ENCODE peak calls at places on chromosomes 4 and X, in six cellular contexts. One of them, this sample, is unnamed.

GRCh38 chrX:17411189-17411588 is 36.2 kb downstream of the NHS start:
- DNase-seq in OCI-LY7: no peak
- DNase-seq in adipocyte: no peak
- DNase-seq in colonic mucosa: no peak
- DNase-seq in GM12865: no peak
- DNase-seq in H7: no peak
- DNase-seq in this sample: no peak

GRCh38 chr4:121484633-121485032 is 103.8 kb upstream of the QRFPR start:
- DNase-seq in H7: peak; percentile 40
- DNase-seq in GM12865: peak; percentile 58
- DNase-seq in colonic mucosa: no peak
- DNase-seq in adipocyte: peak; percentile 61
- DNase-seq in OCI-LY7: peak; percentile 28
- DNase-seq in this sample: peak; percentile 43

GRCh38 chrX:119579414-119579813 is 5.1 kb downstream of the UBE2A start:
- DNase-seq in H7: no peak
- DNase-seq in OCI-LY7: peak; percentile 21
- DNase-seq in colonic mucosa: no peak
- DNase-seq in GM12865: no peak
- DNase-seq in adipocyte: no peak
- DNase-seq in this sample: no peak

GRCh38 chr4:183438458-183439113 is 5.8 kb upstream of the CDKN2AIP start:
- DNase-seq in GM12865: no peak
- DNase-seq in colonic mucosa: peak; percentile 68
- DNase-seq in OCI-LY7: no peak
- DNase-seq in H7: no peak
- DNase-seq in adipocyte: peak; percentile 29
- DNase-seq in this sample: peak; percentile 45

GRCh38 chr4:10161840-10162239 is 45.2 kb upstream of the WDR1 start:
- DNase-seq in adipocyte: no peak
- DNase-seq in GM12865: no peak
- DNase-seq in OCI-LY7: no peak
- DNase-seq in colonic mucosa: no peak
- DNase-seq in H7: no peak
- DNase-seq in this sample: no peak

GRCh38 chr4:7190668-7191545 is 1.4 kb upstream of the SORCS2 start:
- DNase-seq in OCI-LY7: no peak
- DNase-seq in H7: peak; percentile 13
- DNase-seq in adipocyte: no peak
- DNase-seq in colonic mucosa: no peak
- DNase-seq in GM12865: no peak
- DNase-seq in this sample: no peak

GRCh38 chr4:16643852-16644251 is 254.6 kb downstream of the LDB2 start:
- DNase-seq in OCI-LY7: no peak
- DNase-seq in GM12865: no peak
- DNase-seq in H7: no peak
- DNase-seq in adipocyte: no peak
- DNase-seq in colonic mucosa: no peak
- DNase-seq in this sample: no peak

GRCh38 chrX:121858867-121859647 is 811.6 kb downstream of the GLUD2 start:
- DNase-seq in H7: no peak
- DNase-seq in adipocyte: no peak
- DNase-seq in GM12865: no peak
- DNase-seq in colonic mucosa: no peak
- DNase-seq in OCI-LY7: no peak
- DNase-seq in this sample: no peak

GRCh38 chr4:15003891-15004700 is 1.8 kb downstream of the CPEB2 start:
- DNase-seq in H7: peak; percentile 64
- DNase-seq in adipocyte: peak; percentile 52
- DNase-seq in GM12865: peak; percentile 63
- DNase-seq in OCI-LY7: peak; percentile 72
- DNase-seq in colonic mucosa: peak; percentile 46
- DNase-seq in this sample: no peak

GRCh38 chrX:132092439-132093065 is 35.3 kb downstream of the FRMD7 start:
- DNase-seq in OCI-LY7: peak; percentile 51
- DNase-seq in H7: peak; percentile 76
- DNase-seq in GM12865: peak; percentile 70
- DNase-seq in colonic mucosa: peak; percentile 52
- DNase-seq in adipocyte: peak; percentile 85
- DNase-seq in this sample: peak; percentile 43

GRCh38 chr4:81052119-81053068 is 21.9 kb downstream of the BMP3 start:
- DNase-seq in H7: peak; percentile 15
- DNase-seq in colonic mucosa: peak; percentile 86
- DNase-seq in GM12865: peak; percentile 91
- DNase-seq in OCI-LY7: peak; percentile 99
- DNase-seq in adipocyte: peak; percentile 83
- DNase-seq in this sample: peak; percentile 66

GRCh38 chrX:15721911-15722310 is 16.2 kb upstream of the CA5B start:
- DNase-seq in GM12865: no peak
- DNase-seq in OCI-LY7: no peak
- DNase-seq in colonic mucosa: no peak
- DNase-seq in H7: no peak
- DNase-seq in adipocyte: peak; percentile 82
- DNase-seq in this sample: no peak

GRCh38 chrX:120752431-120753128 is 122.7 kb upstream of the C1GALT1C1 start:
- DNase-seq in H7: no peak
- DNase-seq in adipocyte: no peak
- DNase-seq in GM12865: no peak
- DNase-seq in OCI-LY7: peak; percentile 50
- DNase-seq in colonic mucosa: no peak
- DNase-seq in this sample: no peak

GRCh38 chr4:132334081-132334480 is 815.0 kb upstream of the PCDH10 start:
- DNase-seq in GM12865: no peak
- DNase-seq in H7: no peak
- DNase-seq in colonic mucosa: no peak
- DNase-seq in adipocyte: peak; percentile 18
- DNase-seq in OCI-LY7: no peak
- DNase-seq in this sample: no peak

GRCh38 chr4:128388352-128388630 is 100.7 kb upstream of the PGRMC2 start:
- DNase-seq in H7: no peak
- DNase-seq in GM12865: no peak
- DNase-seq in colonic mucosa: no peak
- DNase-seq in OCI-LY7: no peak
- DNase-seq in adipocyte: no peak
- DNase-seq in this sample: no peak

GRCh38 chr4:176193898-176194297 is 1.5 kb downstream of the SPATA4 start:
- DNase-seq in adipocyte: peak; percentile 35
- DNase-seq in colonic mucosa: no peak
- DNase-seq in OCI-LY7: no peak
- DNase-seq in H7: no peak
- DNase-seq in GM12865: peak; percentile 9
- DNase-seq in this sample: no peak

GRCh38 chrX:20116087-20116574 is 576 bp downstream of the MAP7D2 start:
- DNase-seq in H7: peak; percentile 73
- DNase-seq in colonic mucosa: no peak
- DNase-seq in GM12865: no peak
- DNase-seq in OCI-LY7: no peak
- DNase-seq in adipocyte: no peak
- DNase-seq in this sample: no peak

GRCh38 chr4:52081216-52081615 is 30.1 kb downstream of the SPATA18 start:
- DNase-seq in GM12865: no peak
- DNase-seq in H7: no peak
- DNase-seq in adipocyte: peak; percentile 56
- DNase-seq in colonic mucosa: no peak
- DNase-seq in OCI-LY7: no peak
- DNase-seq in this sample: no peak

GRCh38 chr4:183797445-183798248 is 107.5 kb upstream of the STOX2 start:
- DNase-seq in H7: peak; percentile 85
- DNase-seq in adipocyte: peak; percentile 32
- DNase-seq in OCI-LY7: no peak
- DNase-seq in GM12865: no peak
- DNase-seq in colonic mucosa: peak; percentile 28
- DNase-seq in this sample: no peak

GRCh38 chrX:140433582-140433981 is 71.3 kb downstream of the SOX3 start:
- DNase-seq in H7: no peak
- DNase-seq in GM12865: no peak
- DNase-seq in colonic mucosa: no peak
- DNase-seq in adipocyte: no peak
- DNase-seq in OCI-LY7: no peak
- DNase-seq in this sample: no peak

GRCh38 chr4:52006887-52007286 is 13.3 kb downstream of the LRRC66 start:
- DNase-seq in GM12865: no peak
- DNase-seq in adipocyte: no peak
- DNase-seq in OCI-LY7: no peak
- DNase-seq in colonic mucosa: no peak
- DNase-seq in H7: no peak
- DNase-seq in this sample: no peak

GRCh38 chrX:51406688-51407519 is 74.3 kb downstream of the NUDT10 start:
- DNase-seq in GM12865: no peak
- DNase-seq in H7: peak; percentile 26
- DNase-seq in colonic mucosa: no peak
- DNase-seq in adipocyte: no peak
- DNase-seq in OCI-LY7: no peak
- DNase-seq in this sample: no peak

GRCh38 chrX:48579259-48579658 is 5.0 kb downstream of the RBM3 start:
- DNase-seq in GM12865: no peak
- DNase-seq in OCI-LY7: no peak
- DNase-seq in H7: peak; percentile 16
- DNase-seq in colonic mucosa: no peak
- DNase-seq in adipocyte: no peak
- DNase-seq in this sample: no peak
- H3K4me3 ChIP-seq in GM12865: no peak overlapping the region
- H3K4me3 ChIP-seq in OCI-LY7: no peak overlapping the region
- H3K4me3 ChIP-seq in H7: no peak overlapping the region
- H3K4me3 ChIP-seq in colonic mucosa: no peak overlapping the region
- H3K4me3 ChIP-seq in adipocyte: no peak overlapping the region
- H3K4me3 ChIP-seq in this sample: no peak overlapping the region

GRCh38 chr4:40059362-40059761 is 2.7 kb downstream of the N4BP2 start:
- DNase-seq in GM12865: no peak
- DNase-seq in H7: no peak
- DNase-seq in adipocyte: no peak
- DNase-seq in OCI-LY7: no peak
- DNase-seq in colonic mucosa: no peak
- DNase-seq in this sample: no peak

GRCh38 chr4:40058121-40058520 is 1.5 kb downstream of the N4BP2 start:
- DNase-seq in H7: peak; percentile 38
- DNase-seq in colonic mucosa: no peak
- DNase-seq in OCI-LY7: no peak
- DNase-seq in GM12865: no peak
- DNase-seq in adipocyte: no peak
- DNase-seq in this sample: no peak

GRCh38 chr4:40057540-40058091 is 966 bp downstream of the N4BP2 start:
- DNase-seq in OCI-LY7: peak; percentile 88
- DNase-seq in GM12865: peak; percentile 94
- DNase-seq in H7: peak; percentile 79
- DNase-seq in adipocyte: peak; percentile 97
- DNase-seq in colonic mucosa: peak; percentile 90
- DNase-seq in this sample: peak; percentile 91

GRCh38 chr4:40056722-40057539 is at the start of gene N4BP2:
- DNase-seq in H7: peak; percentile 94
- DNase-seq in colonic mucosa: peak; percentile 86
- DNase-seq in OCI-LY7: peak; percentile 92
- DNase-seq in GM12865: peak; percentile 88
- DNase-seq in adipocyte: peak; percentile 93
- DNase-seq in this sample: peak; percentile 31

DNA sequence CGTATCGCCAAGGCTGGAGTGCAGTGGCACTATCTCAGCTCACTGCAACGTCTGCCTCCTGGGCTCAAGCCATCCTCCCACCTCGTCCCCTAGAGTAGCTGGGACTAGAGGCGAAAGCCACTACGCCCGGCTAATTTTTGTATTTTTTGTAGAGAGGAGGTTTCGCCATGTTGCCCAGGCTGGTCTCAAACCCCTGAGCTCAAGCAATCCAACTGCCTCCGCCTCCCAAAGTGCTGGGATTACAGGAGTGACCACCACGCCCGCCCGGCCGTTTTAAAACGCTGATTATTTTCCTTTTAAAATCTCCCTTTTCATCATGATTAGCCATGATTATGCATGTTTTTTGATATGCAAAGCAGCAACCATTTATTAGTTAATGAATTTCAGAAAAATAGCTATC is 2.2 kb downstream of the N4BP2 start:
- DNase-seq in colonic mucosa: no peak
- DNase-seq in OCI-LY7: no peak
- DNase-seq in GM12865: no peak
- DNase-seq in adipocyte: no peak
- DNase-seq in H7: no peak
- DNase-seq in this sample: no peak
- H3K4me3 ChIP-seq in colonic mucosa: no peak overlapping the region
- H3K4me3 ChIP-seq in OCI-LY7: peak overlapping the region; percentile 79
- H3K4me3 ChIP-seq in GM12865: no peak overlapping the region
- H3K4me3 ChIP-seq in adipocyte: peak overlapping the region; percentile 89
- H3K4me3 ChIP-seq in H7: no peak overlapping the region
- H3K4me3 ChIP-seq in this sample: peak overlapping the region; percentile 72

DNA sequence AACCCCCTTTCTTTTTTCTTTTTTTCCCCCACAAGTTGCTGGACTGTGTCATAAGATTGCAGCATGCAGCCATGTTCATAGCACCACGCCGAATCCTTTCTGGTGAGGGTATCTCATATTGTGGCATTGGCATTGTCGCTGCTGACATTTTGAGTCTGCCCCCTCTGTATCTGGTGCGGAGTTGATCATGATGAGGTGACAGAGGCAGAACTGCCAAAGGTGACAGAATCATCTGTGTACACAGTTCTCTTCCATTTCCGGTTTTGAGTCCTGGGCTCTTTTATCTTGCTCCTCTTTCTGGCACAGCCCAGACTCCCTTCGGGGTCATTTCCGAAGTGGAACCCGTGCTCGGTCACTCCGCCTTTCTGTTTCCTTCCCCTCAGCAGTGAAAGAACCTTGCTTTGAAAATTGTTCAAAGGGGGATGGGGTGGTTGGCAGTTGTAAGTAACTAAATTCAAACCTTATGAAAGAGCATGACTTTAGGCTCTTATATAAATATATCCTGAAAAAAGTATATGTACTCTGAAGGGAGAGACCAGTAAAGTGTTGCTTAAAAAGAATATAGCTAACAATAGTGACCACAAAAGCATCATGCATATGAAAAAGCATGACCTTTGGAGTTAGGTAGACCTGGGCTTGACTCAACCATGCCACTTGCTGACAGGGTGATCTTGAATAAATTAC is 55.0 kb upstream of the BMP2K start:
- DNase-seq in H7: no peak
- DNase-seq in colonic mucosa: peak; percentile 36
- DNase-seq in GM12865: peak; percentile 62
- DNase-seq in adipocyte: no peak
- DNase-seq in OCI-LY7: peak; percentile 40
- DNase-seq in this sample: no peak
- H3K4me3 ChIP-seq in H7: no peak overlapping the region
- H3K4me3 ChIP-seq in colonic mucosa: no peak overlapping the region
- H3K4me3 ChIP-seq in GM12865: no peak overlapping the region
- H3K4me3 ChIP-seq in adipocyte: no peak overlapping the region
- H3K4me3 ChIP-seq in OCI-LY7: no peak overlapping the region
- H3K4me3 ChIP-seq in this sample: no peak overlapping the region

DNA sequence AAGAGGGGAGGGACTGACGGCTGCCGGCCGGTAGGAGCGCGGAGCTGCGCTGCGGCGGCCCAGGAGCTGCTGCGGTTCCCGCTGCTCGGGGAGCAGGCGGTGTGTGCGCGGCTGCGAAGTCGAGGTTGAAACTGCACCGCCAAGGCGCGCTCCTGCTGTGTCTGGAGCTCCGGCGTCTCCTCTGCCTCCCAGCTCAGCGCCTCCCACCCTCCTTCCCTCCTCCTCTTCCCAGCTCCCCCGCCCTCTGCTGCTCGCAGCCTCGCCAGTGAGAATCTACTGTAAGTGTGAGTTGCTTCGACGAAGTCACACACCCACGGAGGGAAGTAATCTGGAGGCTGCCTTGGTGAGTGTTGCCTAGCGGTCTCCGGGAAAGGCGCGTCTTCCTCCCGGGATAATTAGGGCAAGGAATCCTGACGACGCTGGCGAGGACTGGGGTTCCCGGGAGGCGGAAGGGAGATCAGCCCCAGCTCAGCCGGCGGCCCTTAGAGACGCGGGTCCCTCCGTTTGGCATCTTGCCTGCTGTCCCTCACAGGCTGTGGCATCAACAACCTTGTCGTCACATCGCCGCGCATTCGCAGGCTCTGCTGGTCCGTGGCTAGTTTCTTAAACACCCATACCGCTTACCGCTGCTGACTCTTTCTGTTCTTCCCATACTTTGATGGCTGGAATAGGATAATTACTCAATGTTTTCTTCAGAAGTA is at the start of gene EPHA5:
- DNase-seq in GM12865: no peak
- DNase-seq in H7: peak; percentile 78
- DNase-seq in colonic mucosa: peak; percentile 19
- DNase-seq in adipocyte: peak; percentile 92
- DNase-seq in OCI-LY7: no peak
- DNase-seq in this sample: peak; percentile 90
- H3K4me3 ChIP-seq in GM12865: no peak within 1 kb of the TSS
- H3K4me3 ChIP-seq in H7: peak within 1 kb of the TSS; percentile 45
- H3K4me3 ChIP-seq in colonic mucosa: peak within 1 kb of the TSS; percentile 14
- H3K4me3 ChIP-seq in adipocyte: peak within 1 kb of the TSS; percentile 77
- H3K4me3 ChIP-seq in OCI-LY7: no peak within 1 kb of the TSS
- H3K4me3 ChIP-seq in this sample: peak within 1 kb of the TSS; percentile 85

This sample was measured in astrocyte of the cerebellum.